ENCODE peak calls at places on chromosomes 13 and 19, in six cellular contexts. One of them, this sample, is unnamed.

GRCh38 chr19:41932259-41933130 is 4.2 kb upstream of the ERFL start:
- DNase-seq in CD8-positive, alpha-beta memory T cell: no peak
- DNase-seq in MCF 10A: no peak
- DNase-seq in Daoy: no peak
- DNase-seq in ELR: no peak
- DNase-seq in RCC 7860: no peak
- DNase-seq in this sample: no peak

GRCh38 chr19:3374369-3375112 is 8.2 kb downstream of the NFIC start:
- DNase-seq in CD8-positive, alpha-beta memory T cell: no peak
- DNase-seq in MCF 10A: no peak
- DNase-seq in Daoy: no peak
- DNase-seq in ELR: no peak
- DNase-seq in RCC 7860: no peak
- DNase-seq in this sample: peak; percentile 73

GRCh38 chr13:29621401-29621800 is 25.9 kb upstream of the SLC7A1 start:
- DNase-seq in CD8-positive, alpha-beta memory T cell: no peak
- DNase-seq in MCF 10A: no peak
- DNase-seq in Daoy: peak; percentile 21
- DNase-seq in ELR: peak; percentile 91
- DNase-seq in RCC 7860: peak; percentile 50
- DNase-seq in this sample: no peak

GRCh38 chr13:26707122-26708006 is 53.2 kb downstream of the GPR12 start:
- DNase-seq in CD8-positive, alpha-beta memory T cell: peak; percentile 33
- DNase-seq in MCF 10A: peak; percentile 62
- DNase-seq in Daoy: peak; percentile 41
- DNase-seq in ELR: peak; percentile 66
- DNase-seq in RCC 7860: peak; percentile 19
- DNase-seq in this sample: no peak

GRCh38 chr13:70249332-70250064 is 141.2 kb upstream of the KLHL1 start:
- DNase-seq in CD8-positive, alpha-beta memory T cell: no peak
- DNase-seq in MCF 10A: peak; percentile 65
- DNase-seq in Daoy: peak; percentile 4
- DNase-seq in ELR: peak; percentile 77
- DNase-seq in RCC 7860: peak; percentile 77
- DNase-seq in this sample: no peak

GRCh38 chr13:99357149-99357596 is 50.0 kb upstream of the GPR183 start:
- DNase-seq in CD8-positive, alpha-beta memory T cell: peak; percentile 41
- DNase-seq in MCF 10A: no peak
- DNase-seq in Daoy: peak; percentile 68
- DNase-seq in ELR: peak; percentile 92
- DNase-seq in RCC 7860: no peak
- DNase-seq in this sample: no peak

GRCh38 chr13:28574617-28575142 is 79.8 kb upstream of the FLT1 start:
- DNase-seq in CD8-positive, alpha-beta memory T cell: no peak
- DNase-seq in MCF 10A: peak; percentile 93
- DNase-seq in Daoy: peak; percentile 86
- DNase-seq in ELR: peak; percentile 100
- DNase-seq in RCC 7860: peak; percentile 92
- DNase-seq in this sample: no peak

GRCh38 chr19:52138614-52139290 is 986 bp downstream of the ZNF616 start:
- DNase-seq in CD8-positive, alpha-beta memory T cell: no peak
- DNase-seq in MCF 10A: peak; percentile 35
- DNase-seq in Daoy: peak; percentile 64
- DNase-seq in ELR: peak; percentile 52
- DNase-seq in RCC 7860: no peak
- DNase-seq in this sample: no peak

GRCh38 chr19:342801-343421 is 1.7 kb downstream of the MIER2 start:
- DNase-seq in CD8-positive, alpha-beta memory T cell: no peak
- DNase-seq in MCF 10A: peak; percentile 88
- DNase-seq in Daoy: peak; percentile 95
- DNase-seq in ELR: peak; percentile 95
- DNase-seq in RCC 7860: peak; percentile 83
- DNase-seq in this sample: no peak

GRCh38 chr19:8397746-8398721 is 7.9 kb downstream of the RAB11B start:
- DNase-seq in CD8-positive, alpha-beta memory T cell: no peak
- DNase-seq in MCF 10A: no peak
- DNase-seq in Daoy: no peak
- DNase-seq in ELR: no peak
- DNase-seq in RCC 7860: peak; percentile 96
- DNase-seq in this sample: no peak

GRCh38 chr13:80755925-80756324 is 415.0 kb upstream of the SPRY2 start:
- DNase-seq in CD8-positive, alpha-beta memory T cell: no peak
- DNase-seq in MCF 10A: no peak
- DNase-seq in Daoy: no peak
- DNase-seq in ELR: no peak
- DNase-seq in RCC 7860: no peak
- DNase-seq in this sample: no peak

GRCh38 chr13:59391696-59392095 is 772.0 kb downstream of the DIAPH3 start:
- DNase-seq in CD8-positive, alpha-beta memory T cell: peak; percentile 65
- DNase-seq in MCF 10A: peak; percentile 75
- DNase-seq in Daoy: peak; percentile 1
- DNase-seq in ELR: peak; percentile 59
- DNase-seq in RCC 7860: peak; percentile 37
- DNase-seq in this sample: no peak

GRCh38 chr19:51119089-51119488 is 5.6 kb upstream of the SIGLEC9 start:
- DNase-seq in CD8-positive, alpha-beta memory T cell: no peak
- DNase-seq in MCF 10A: no peak
- DNase-seq in Daoy: peak; percentile 55
- DNase-seq in ELR: peak; percentile 37
- DNase-seq in RCC 7860: no peak
- DNase-seq in this sample: no peak

GRCh38 chr13:67943116-67943515 is 713.0 kb upstream of the PCDH9 start:
- DNase-seq in CD8-positive, alpha-beta memory T cell: no peak
- DNase-seq in MCF 10A: peak; percentile 14
- DNase-seq in Daoy: no peak
- DNase-seq in ELR: peak; percentile 18
- DNase-seq in RCC 7860: no peak
- DNase-seq in this sample: no peak

GRCh38 chr13:29771247-29771646 is 79.2 kb downstream of the UBL3 start:
- DNase-seq in CD8-positive, alpha-beta memory T cell: peak; percentile 39
- DNase-seq in MCF 10A: peak; percentile 45
- DNase-seq in Daoy: no peak
- DNase-seq in ELR: peak; percentile 64
- DNase-seq in RCC 7860: peak; percentile 25
- DNase-seq in this sample: no peak

GRCh38 chr19:39448271-39448670 is 2.9 kb downstream of the SUPT5H start:
- DNase-seq in CD8-positive, alpha-beta memory T cell: no peak
- DNase-seq in MCF 10A: no peak
- DNase-seq in Daoy: peak; percentile 58
- DNase-seq in ELR: peak; percentile 80
- DNase-seq in RCC 7860: peak; percentile 65
- DNase-seq in this sample: no peak

GRCh38 chr19:32580353-32580900 is 563 bp upstream of the PDCD5 start:
- DNase-seq in CD8-positive, alpha-beta memory T cell: no peak
- DNase-seq in MCF 10A: no peak
- DNase-seq in Daoy: no peak
- DNase-seq in ELR: no peak
- DNase-seq in RCC 7860: no peak
- DNase-seq in this sample: no peak